ENCODE peak calls at places on chromosomes 7 and 10, in six cellular contexts. V is stromal cell of bone marrow, N is ELF-1, J is PC-9, Y is ELR, I is MM.1S. Q is an unnamed sample.

GRCh38 chr10:110008518-110009339 is 945 bp downstream of the ADD3 start:
- DNase-seq in J (peak), I (peak), V (no peak), N (peak), Y (peak), Q (peak)

GRCh38 chr10:73866621-73867020 is 7.7 kb downstream of the CAMK2G start:
- DNase-seq in N (no peak), J (no peak), I (no peak), Y (no peak), V (no peak), Q (no peak)

GRCh38 chr7:106732045-106732444 is 71.1 kb upstream of the CCDC71L start:
- DNase-seq in J (no peak), V (no peak), I (no peak), N (no peak), Y (no peak), Q (no peak)

GRCh38 chr10:7551289-7551688 is 115.5 kb downstream of the ITIH5 start:
- DNase-seq in V (no peak), N (peak), Y (no peak), J (no peak), I (no peak), Q (no peak)

GRCh38 chr10:117216028-117216427 is 18.7 kb downstream of the KCNK18 start:
- DNase-seq in I (no peak), V (no peak), Y (no peak), N (no peak), J (no peak), Q (no peak)

GRCh38 chr7:44981035-44981706 is 2.4 kb upstream of the MYO1G start:
- DNase-seq in Y (no peak), J (no peak), I (peak), V (no peak), N (peak), Q (peak)

GRCh38 chr7:7424151-7424873 is 111.4 kb downstream of the COL28A1 start:
- DNase-seq in N (peak), I (peak), V (peak), Y (peak), J (peak), Q (peak)

GRCh38 chr10:72107325-72108003 is 19.1 kb upstream of the SPOCK2 start:
- DNase-seq in N (no peak), V (no peak), I (peak), J (peak), Y (peak), Q (no peak)

GRCh38 chr7:75989084-75989725 is 5.2 kb downstream of the TMEM120A start:
- DNase-seq in Y (no peak), V (no peak), N (no peak), J (no peak), I (no peak), Q (no peak)

GRCh38 chr7:128936798-128937197 is 929 bp upstream of the IRF5 start:
- DNase-seq in N (no peak), Y (no peak), J (no peak), I (no peak), V (no peak), Q (no peak)

GRCh38 chr7:94028768-94029167 is 24.6 kb upstream of the BET1 start:
- DNase-seq in I (no peak), J (no peak), Y (peak), V (peak), N (no peak), Q (no peak)

GRCh38 chr10:58513189-58514101 is 773 bp downstream of the BICC1 start:
- DNase-seq in V (peak), I (no peak), Y (peak), J (no peak), N (peak), Q (peak)

GRCh38 chr10:69685802-69686585 is 55.9 kb downstream of the FAM241B start:
- DNase-seq in I (no peak), J (no peak), Y (no peak), V (no peak), N (no peak), Q (no peak)

GRCh38 chr10:88386878-88387773 is 196.0 kb downstream of the RNLS start:
- DNase-seq in N (no peak), I (peak), Y (peak), V (peak), J (no peak), Q (peak)

GRCh38 chr10:90125966-90126600 is 424.7 kb downstream of the KIF20B start:
- DNase-seq in Y (no peak), I (no peak), N (no peak), V (peak), J (no peak), Q (no peak)

GRCh38 chr10:480498-480927 is 209.0 kb downstream of the DIP2C start:
- DNase-seq in I (no peak), N (no peak), V (no peak), J (no peak), Y (no peak), Q (no peak)

GRCh38 chr7:116780521-116780920 is 81.9 kb upstream of the CAPZA2 start:
- DNase-seq in V (no peak), N (no peak), Y (no peak), J (no peak), I (no peak), Q (no peak)

GRCh38 chr7:150356265-150356897 is 12.2 kb upstream of the REPIN1 start:
- DNase-seq in V (no peak), J (no peak), N (peak), Y (peak), I (peak), Q (no peak)

GRCh38 chr10:62616885-62617635 is 187.5 kb upstream of the ADO start:
- DNase-seq in Y (no peak), J (no peak), I (no peak), V (no peak), N (no peak), Q (peak)

GRCh38 chr10:34157501-34157900 is 657.6 kb downstream of the PARD3 start:
- DNase-seq in V (peak), Y (peak), J (no peak), I (no peak), N (no peak), Q (no peak)

GRCh38 chr7:10412426-10413019 is 561.1 kb upstream of the PHF14 start:
- DNase-seq in Y (peak), J (no peak), V (peak), N (no peak), I (peak), Q (no peak)

GRCh38 chr10:3902054-3902808 is 117.2 kb upstream of the KLF6 start:
- DNase-seq in I (peak), Y (no peak), V (no peak), N (no peak), J (no peak), Q (no peak)

GRCh38 chr10:116120688-116121087 is 152.3 kb downstream of the GFRA1 start:
- DNase-seq in I (peak), V (no peak), N (peak), Y (peak), J (no peak), Q (no peak)

GRCh38 chr7:99893280-99893679 is 16.4 kb upstream of the OR2AE1 start:
- DNase-seq in I (no peak), V (no peak), N (no peak), J (no peak), Y (no peak), Q (no peak)

GRCh38 chr10:66591865-66592264 is 334.0 kb upstream of the LRRTM3 start:
- DNase-seq in Y (peak), J (no peak), V (no peak), I (no peak), N (no peak), Q (no peak)

GRCh38 chr7:84452618-84453017 is 258.0 kb upstream of the SEMA3A start:
- DNase-seq in J (no peak), Y (no peak), N (no peak), V (no peak), I (no peak), Q (no peak)

GRCh38 chr10:28558923-28559508 is 26.1 kb downstream of the WAC start:
- DNase-seq in J (no peak), I (no peak), N (no peak), V (no peak), Y (no peak), Q (no peak)

GRCh38 chr7:36473454-36474282 is 84.0 kb downstream of the ANLN start:
- DNase-seq in J (no peak), V (no peak), N (peak), Y (peak), I (no peak), Q (peak)

GRCh38 chr10:79329529-79329928 is 17.7 kb upstream of the PPIF start:
- DNase-seq in N (no peak), Y (no peak), J (peak), V (no peak), I (no peak), Q (peak)

GRCh38 chr10:89470628-89471027 is 56.3 kb downstream of the IFIT5 start:
- DNase-seq in Y (no peak), J (no peak), V (no peak), N (no peak), I (no peak), Q (no peak)

GRCh38 chr7:132482866-132483265 is 93.4 kb downstream of the PLXNA4 start:
- DNase-seq in N (no peak), J (no peak), V (no peak), Y (no peak), I (no peak), Q (no peak)

GRCh38 chr7:128102490-128103291 is 71.5 kb upstream of the LRRC4 start:
- DNase-seq in J (no peak), V (no peak), Y (no peak), N (no peak), I (no peak), Q (no peak)

GRCh38 chr10:124728071-124728829 is 15.9 kb downstream of the FAM53B start:
- DNase-seq in I (peak), V (no peak), N (peak), Y (no peak), J (no peak), Q (peak)

GRCh38 chr7:94249631-94250030 is 145.1 kb upstream of the COL1A2 start:
- DNase-seq in N (no peak), V (no peak), Y (no peak), I (no peak), J (no peak), Q (no peak)

Q was measured in islet precursor cell.